ENCODE peak calls at places on chromosome 3, in five cellular contexts. One of them, this sample, is unnamed.
A peak's percentile ranks its signal among the peaks of the same experiment; 100 is the strongest.

GRCh38 chr3:48614044-48614443 is 4.6 kb upstream of the UQCRC1 start:
- DNase-seq in nucleus accumbens: no peak
- DNase-seq in hypothalamus: no peak
- DNase-seq in SHP77: no peak
- DNase-seq in upper lobe of right lung: no peak
- DNase-seq in this sample: no peak

GRCh38 chr3:110608566-110608965 is 463.1 kb upstream of the NECTIN3 start:
- DNase-seq in upper lobe of right lung: no peak
- DNase-seq in hypothalamus: no peak
- DNase-seq in nucleus accumbens: no peak
- DNase-seq in SHP77: no peak
- DNase-seq in this sample: no peak

GRCh38 chr3:152779649-152780048 is 55.3 kb upstream of the P2RY1 start:
- DNase-seq in upper lobe of right lung: no peak
- DNase-seq in SHP77: no peak
- DNase-seq in nucleus accumbens: no peak
- DNase-seq in hypothalamus: no peak
- DNase-seq in this sample: no peak

GRCh38 chr3:177724020-177724638 is 526.8 kb upstream of the TBL1XR1 start:
- DNase-seq in upper lobe of right lung: peak; percentile 66
- DNase-seq in SHP77: peak; percentile 71
- DNase-seq in hypothalamus: no peak
- DNase-seq in nucleus accumbens: no peak
- DNase-seq in this sample: no peak

GRCh38 chr3:48594431-48595049 is 589 bp downstream of the COL7A1 start:
- DNase-seq in SHP77: no peak
- DNase-seq in nucleus accumbens: no peak
- DNase-seq in upper lobe of right lung: no peak
- DNase-seq in hypothalamus: no peak
- DNase-seq in this sample: no peak

GRCh38 chr3:150697646-150698045 is 6.1 kb downstream of the ERICH6 start:
- DNase-seq in nucleus accumbens: no peak
- DNase-seq in hypothalamus: no peak
- DNase-seq in upper lobe of right lung: no peak
- DNase-seq in SHP77: no peak
- DNase-seq in this sample: no peak

GRCh38 chr3:194369522-194370279 is at the start of gene LRRC15:
- DNase-seq in hypothalamus: no peak
- DNase-seq in SHP77: no peak
- DNase-seq in nucleus accumbens: no peak
- DNase-seq in upper lobe of right lung: no peak
- DNase-seq in this sample: no peak

GRCh38 chr3:46626039-46626438 is 13.7 kb downstream of the FAM240A start:
- DNase-seq in nucleus accumbens: no peak
- DNase-seq in SHP77: no peak
- DNase-seq in upper lobe of right lung: no peak
- DNase-seq in hypothalamus: no peak
- DNase-seq in this sample: no peak

GRCh38 chr3:11638669-11639402 is 4.9 kb downstream of the VGLL4 start:
- DNase-seq in upper lobe of right lung: no peak
- DNase-seq in nucleus accumbens: no peak
- DNase-seq in hypothalamus: no peak
- DNase-seq in SHP77: no peak
- DNase-seq in this sample: no peak

GRCh38 chr3:146163584-146163983 is 2.6 kb upstream of the PLOD2 start:
- DNase-seq in SHP77: no peak
- DNase-seq in nucleus accumbens: no peak
- DNase-seq in hypothalamus: no peak
- DNase-seq in upper lobe of right lung: no peak
- DNase-seq in this sample: no peak

GRCh38 chr3:160564205-160564922 is 1.0 kb downstream of the KPNA4 start:
- DNase-seq in hypothalamus: no peak
- DNase-seq in upper lobe of right lung: peak; percentile 78
- DNase-seq in nucleus accumbens: peak; percentile 36
- DNase-seq in SHP77: no peak
- DNase-seq in this sample: peak; percentile 21